ENCODE peak calls at places on chromosome 18, in ten cellular contexts. One of them, this sample, is unnamed. For H3K36me3, the result is how much of the 10 kb centered on the place peaks cover.

GRCh38 chr18:74914052-74914591 is 294.8 kb downstream of the PTGR3 start:
- DNase-seq in GM23248: no peak
- DNase-seq in body of pancreas: no peak
- DNase-seq in CD8-positive, alpha-beta T cell: no peak
- DNase-seq in esophagus muscularis mucosa: no peak
- DNase-seq in colonic mucosa: no peak
- DNase-seq in CD4-positive, CD25-positive, alpha-beta regulatory T cell: no peak
- DNase-seq in CD8-positive, alpha-beta memory T cell: no peak
- DNase-seq in astrocyte: no peak
- DNase-seq in brain microvascular endothelial cell: no peak
- DNase-seq in this sample: peak

GRCh38 chr18:48300463-48300961 is 108.7 kb downstream of the ZBTB7C start:
- DNase-seq in CD4-positive, CD25-positive, alpha-beta regulatory T cell: no peak
- DNase-seq in CD8-positive, alpha-beta T cell: no peak
- DNase-seq in astrocyte: no peak
- DNase-seq in GM23248: no peak
- DNase-seq in brain microvascular endothelial cell: no peak
- DNase-seq in CD8-positive, alpha-beta memory T cell: no peak
- DNase-seq in colonic mucosa: peak
- DNase-seq in esophagus muscularis mucosa: no peak
- DNase-seq in body of pancreas: peak
- DNase-seq in this sample: peak

GRCh38 chr18:48459016-48459415 is 49.8 kb upstream of the ZBTB7C start:
- DNase-seq in CD4-positive, CD25-positive, alpha-beta regulatory T cell: no peak
- DNase-seq in brain microvascular endothelial cell: no peak
- DNase-seq in GM23248: no peak
- DNase-seq in colonic mucosa: no peak
- DNase-seq in CD8-positive, alpha-beta memory T cell: no peak
- DNase-seq in astrocyte: no peak
- DNase-seq in CD8-positive, alpha-beta T cell: no peak
- DNase-seq in body of pancreas: peak
- DNase-seq in esophagus muscularis mucosa: no peak
- DNase-seq in this sample: no peak

GRCh38 chr18:27483266-27483665 is 298.2 kb upstream of the CHST9 start:
- DNase-seq in colonic mucosa: no peak
- DNase-seq in CD8-positive, alpha-beta memory T cell: no peak
- DNase-seq in brain microvascular endothelial cell: no peak
- DNase-seq in CD4-positive, CD25-positive, alpha-beta regulatory T cell: no peak
- DNase-seq in astrocyte: no peak
- DNase-seq in body of pancreas: no peak
- DNase-seq in esophagus muscularis mucosa: no peak
- DNase-seq in GM23248: no peak
- DNase-seq in CD8-positive, alpha-beta T cell: no peak
- DNase-seq in this sample: no peak

GRCh38 chr18:36867056-36867455 is 38.1 kb downstream of the KIAA1328 start:
- DNase-seq in CD4-positive, CD25-positive, alpha-beta regulatory T cell: no peak
- DNase-seq in CD8-positive, alpha-beta T cell: no peak
- DNase-seq in esophagus muscularis mucosa: no peak
- DNase-seq in body of pancreas: no peak
- DNase-seq in astrocyte: no peak
- DNase-seq in brain microvascular endothelial cell: no peak
- DNase-seq in GM23248: no peak
- DNase-seq in CD8-positive, alpha-beta memory T cell: no peak
- DNase-seq in colonic mucosa: no peak
- DNase-seq in this sample: no peak

GRCh38 chr18:41809652-41810051 is 145.4 kb upstream of the PIK3C3 start:
- DNase-seq in colonic mucosa: no peak
- DNase-seq in GM23248: no peak
- DNase-seq in brain microvascular endothelial cell: no peak
- DNase-seq in CD8-positive, alpha-beta T cell: no peak
- DNase-seq in CD8-positive, alpha-beta memory T cell: no peak
- DNase-seq in body of pancreas: no peak
- DNase-seq in astrocyte: no peak
- DNase-seq in esophagus muscularis mucosa: no peak
- DNase-seq in CD4-positive, CD25-positive, alpha-beta regulatory T cell: no peak
- DNase-seq in this sample: peak

GRCh38 chr18:63730788-63731187 is 28.0 kb downstream of the SERPINB11 start:
- DNase-seq in GM23248: no peak
- DNase-seq in astrocyte: no peak
- DNase-seq in esophagus muscularis mucosa: no peak
- DNase-seq in brain microvascular endothelial cell: no peak
- DNase-seq in CD4-positive, CD25-positive, alpha-beta regulatory T cell: no peak
- DNase-seq in body of pancreas: no peak
- DNase-seq in colonic mucosa: no peak
- DNase-seq in CD8-positive, alpha-beta T cell: no peak
- DNase-seq in CD8-positive, alpha-beta memory T cell: no peak
- DNase-seq in this sample: no peak

GRCh38 chr18:8300749-8301148 is 308.5 kb upstream of the RAB12 start:
- DNase-seq in esophagus muscularis mucosa: no peak
- DNase-seq in body of pancreas: no peak
- DNase-seq in CD4-positive, CD25-positive, alpha-beta regulatory T cell: no peak
- DNase-seq in CD8-positive, alpha-beta memory T cell: no peak
- DNase-seq in colonic mucosa: no peak
- DNase-seq in CD8-positive, alpha-beta T cell: no peak
- DNase-seq in GM23248: no peak
- DNase-seq in brain microvascular endothelial cell: no peak
- DNase-seq in astrocyte: no peak
- DNase-seq in this sample: no peak

GRCh38 chr18:75247601-75248421 is 37.2 kb downstream of the TSHZ1 start:
- DNase-seq in CD4-positive, CD25-positive, alpha-beta regulatory T cell: no peak
- DNase-seq in GM23248: peak
- DNase-seq in body of pancreas: no peak
- DNase-seq in CD8-positive, alpha-beta memory T cell: no peak
- DNase-seq in CD8-positive, alpha-beta T cell: no peak
- DNase-seq in brain microvascular endothelial cell: peak
- DNase-seq in esophagus muscularis mucosa: no peak
- DNase-seq in astrocyte: peak
- DNase-seq in colonic mucosa: no peak
- DNase-seq in this sample: no peak

GRCh38 chr18:23416283-23416682 is 36.8 kb upstream of the RIOK3 start:
- DNase-seq in body of pancreas: no peak
- DNase-seq in brain microvascular endothelial cell: no peak
- DNase-seq in astrocyte: no peak
- DNase-seq in GM23248: peak
- DNase-seq in esophagus muscularis mucosa: no peak
- DNase-seq in CD8-positive, alpha-beta T cell: no peak
- DNase-seq in colonic mucosa: no peak
- DNase-seq in CD8-positive, alpha-beta memory T cell: no peak
- DNase-seq in CD4-positive, CD25-positive, alpha-beta regulatory T cell: no peak
- DNase-seq in this sample: no peak

GRCh38 chr18:36608107-36608506 is 220.7 kb downstream of the TPGS2 start:
- DNase-seq in astrocyte: no peak
- DNase-seq in body of pancreas: no peak
- DNase-seq in esophagus muscularis mucosa: no peak
- DNase-seq in colonic mucosa: no peak
- DNase-seq in CD8-positive, alpha-beta T cell: no peak
- DNase-seq in brain microvascular endothelial cell: no peak
- DNase-seq in GM23248: no peak
- DNase-seq in CD8-positive, alpha-beta memory T cell: no peak
- DNase-seq in CD4-positive, CD25-positive, alpha-beta regulatory T cell: no peak
- DNase-seq in this sample: peak

GRCh38 chr18:5066380-5066977 is 130.6 kb downstream of the AKAIN1 start:
- DNase-seq in body of pancreas: peak
- DNase-seq in GM23248: no peak
- DNase-seq in brain microvascular endothelial cell: no peak
- DNase-seq in esophagus muscularis mucosa: no peak
- DNase-seq in CD8-positive, alpha-beta T cell: no peak
- DNase-seq in CD8-positive, alpha-beta memory T cell: no peak
- DNase-seq in CD4-positive, CD25-positive, alpha-beta regulatory T cell: no peak
- DNase-seq in colonic mucosa: peak
- DNase-seq in astrocyte: no peak
- DNase-seq in this sample: peak

GRCh38 chr18:2028986-2029385 is 542.3 kb downstream of the METTL4 start:
- DNase-seq in CD8-positive, alpha-beta T cell: no peak
- DNase-seq in body of pancreas: no peak
- DNase-seq in astrocyte: no peak
- DNase-seq in CD8-positive, alpha-beta memory T cell: no peak
- DNase-seq in brain microvascular endothelial cell: no peak
- DNase-seq in CD4-positive, CD25-positive, alpha-beta regulatory T cell: no peak
- DNase-seq in GM23248: no peak
- DNase-seq in colonic mucosa: no peak
- DNase-seq in esophagus muscularis mucosa: no peak
- DNase-seq in this sample: no peak

GRCh38 chr18:27184115-27185024 is 738 bp downstream of the CHST9 start:
- DNase-seq in astrocyte: no peak
- DNase-seq in body of pancreas: no peak
- DNase-seq in GM23248: no peak
- DNase-seq in CD8-positive, alpha-beta memory T cell: no peak
- DNase-seq in CD8-positive, alpha-beta T cell: no peak
- DNase-seq in colonic mucosa: no peak
- DNase-seq in esophagus muscularis mucosa: no peak
- DNase-seq in brain microvascular endothelial cell: no peak
- DNase-seq in CD4-positive, CD25-positive, alpha-beta regulatory T cell: no peak
- DNase-seq in this sample: peak

GRCh38 chr18:2223859-2224258 is 347.4 kb downstream of the METTL4 start:
- DNase-seq in brain microvascular endothelial cell: peak
- DNase-seq in astrocyte: peak
- DNase-seq in colonic mucosa: peak
- DNase-seq in esophagus muscularis mucosa: no peak
- DNase-seq in CD8-positive, alpha-beta T cell: no peak
- DNase-seq in GM23248: peak
- DNase-seq in CD8-positive, alpha-beta memory T cell: no peak
- DNase-seq in body of pancreas: peak
- DNase-seq in CD4-positive, CD25-positive, alpha-beta regulatory T cell: no peak
- DNase-seq in this sample: peak

GRCh38 chr18:62768172-62768943 is 53.0 kb downstream of the PHLPP1 start:
- DNase-seq in colonic mucosa: no peak
- DNase-seq in brain microvascular endothelial cell: no peak
- DNase-seq in CD4-positive, CD25-positive, alpha-beta regulatory T cell: no peak
- DNase-seq in CD8-positive, alpha-beta T cell: no peak
- DNase-seq in CD8-positive, alpha-beta memory T cell: no peak
- DNase-seq in GM23248: no peak
- DNase-seq in esophagus muscularis mucosa: no peak
- DNase-seq in body of pancreas: no peak
- DNase-seq in astrocyte: no peak
- DNase-seq in this sample: no peak

GRCh38 chr18:32271649-32272324 is 81.9 kb downstream of the MEP1B start:
- DNase-seq in astrocyte: peak
- DNase-seq in body of pancreas: peak
- DNase-seq in brain microvascular endothelial cell: no peak
- DNase-seq in GM23248: peak
- DNase-seq in CD8-positive, alpha-beta memory T cell: no peak
- DNase-seq in esophagus muscularis mucosa: no peak
- DNase-seq in CD8-positive, alpha-beta T cell: no peak
- DNase-seq in CD4-positive, CD25-positive, alpha-beta regulatory T cell: no peak
- DNase-seq in colonic mucosa: no peak
- DNase-seq in this sample: peak

GRCh38 chr18:32324173-32324572 is 134.3 kb downstream of the MEP1B start:
- DNase-seq in CD8-positive, alpha-beta memory T cell: no peak
- DNase-seq in CD4-positive, CD25-positive, alpha-beta regulatory T cell: no peak
- DNase-seq in CD8-positive, alpha-beta T cell: no peak
- DNase-seq in GM23248: peak
- DNase-seq in brain microvascular endothelial cell: no peak
- DNase-seq in esophagus muscularis mucosa: no peak
- DNase-seq in body of pancreas: no peak
- DNase-seq in astrocyte: peak
- DNase-seq in colonic mucosa: no peak
- DNase-seq in this sample: no peak

GRCh38 chr18:42072407-42072806 is 117.4 kb downstream of the PIK3C3 start:
- DNase-seq in CD4-positive, CD25-positive, alpha-beta regulatory T cell: no peak
- DNase-seq in esophagus muscularis mucosa: no peak
- DNase-seq in CD8-positive, alpha-beta T cell: no peak
- DNase-seq in colonic mucosa: no peak
- DNase-seq in CD8-positive, alpha-beta memory T cell: no peak
- DNase-seq in brain microvascular endothelial cell: no peak
- DNase-seq in astrocyte: no peak
- DNase-seq in GM23248: peak
- DNase-seq in body of pancreas: no peak
- DNase-seq in this sample: no peak

GRCh38 chr18:79747156-79747845 is 50.4 kb upstream of the KCNG2 start:
- DNase-seq in esophagus muscularis mucosa: no peak
- DNase-seq in brain microvascular endothelial cell: no peak
- DNase-seq in body of pancreas: no peak
- DNase-seq in CD8-positive, alpha-beta T cell: no peak
- DNase-seq in CD8-positive, alpha-beta memory T cell: no peak
- DNase-seq in astrocyte: no peak
- DNase-seq in GM23248: no peak
- DNase-seq in CD4-positive, CD25-positive, alpha-beta regulatory T cell: no peak
- DNase-seq in colonic mucosa: no peak
- DNase-seq in this sample: peak
- H3K36me3 ChIP-seq in esophagus muscularis mucosa: under half
- H3K36me3 ChIP-seq in brain microvascular endothelial cell: under half
- H3K36me3 ChIP-seq in body of pancreas: under half
- H3K36me3 ChIP-seq in CD8-positive, alpha-beta T cell: under half
- H3K36me3 ChIP-seq in CD8-positive, alpha-beta memory T cell: under half
- H3K36me3 ChIP-seq in astrocyte: under half
- H3K36me3 ChIP-seq in GM23248: under half
- H3K36me3 ChIP-seq in CD4-positive, CD25-positive, alpha-beta regulatory T cell: under half
- H3K36me3 ChIP-seq in colonic mucosa: under half
- H3K36me3 ChIP-seq in this sample: under half

DNA sequence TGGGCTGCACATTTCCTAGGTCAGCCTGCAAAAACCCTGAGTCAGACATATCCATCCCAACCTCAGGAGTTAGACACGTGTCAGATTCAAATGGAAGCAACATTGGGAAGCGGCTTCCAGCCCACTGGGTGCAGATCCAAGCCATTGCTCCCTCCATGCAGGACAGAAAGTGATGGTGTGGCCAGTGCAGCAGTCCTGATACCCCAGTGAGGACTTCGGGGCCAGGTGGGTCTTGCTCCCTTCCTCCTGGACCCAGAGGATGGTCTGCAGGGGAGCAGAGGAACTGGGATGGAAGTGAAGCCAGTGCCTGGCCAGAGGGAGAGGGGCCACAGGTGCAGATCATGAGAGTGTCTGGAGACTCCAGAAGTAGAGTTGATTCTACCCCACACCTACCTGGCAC is 252.0 kb downstream of the FAM210A start:
- DNase-seq in CD4-positive, CD25-positive, alpha-beta regulatory T cell: no peak
- DNase-seq in CD8-positive, alpha-beta memory T cell: no peak
- DNase-seq in brain microvascular endothelial cell: no peak
- DNase-seq in body of pancreas: no peak
- DNase-seq in esophagus muscularis mucosa: no peak
- DNase-seq in CD8-positive, alpha-beta T cell: no peak
- DNase-seq in astrocyte: no peak
- DNase-seq in colonic mucosa: no peak
- DNase-seq in GM23248: no peak
- DNase-seq in this sample: no peak
- H3K36me3 ChIP-seq in CD4-positive, CD25-positive, alpha-beta regulatory T cell: under half
- H3K36me3 ChIP-seq in CD8-positive, alpha-beta memory T cell: under half
- H3K36me3 ChIP-seq in brain microvascular endothelial cell: under half
- H3K36me3 ChIP-seq in body of pancreas: under half
- H3K36me3 ChIP-seq in esophagus muscularis mucosa: under half
- H3K36me3 ChIP-seq in CD8-positive, alpha-beta T cell: under half
- H3K36me3 ChIP-seq in astrocyte: under half
- H3K36me3 ChIP-seq in colonic mucosa: under half
- H3K36me3 ChIP-seq in GM23248: under half
- H3K36me3 ChIP-seq in this sample: under half

GRCh38 chr18:59345556-59345955 is 13.5 kb downstream of the LMAN1 start:
- DNase-seq in CD4-positive, CD25-positive, alpha-beta regulatory T cell: no peak
- DNase-seq in esophagus muscularis mucosa: no peak
- DNase-seq in body of pancreas: no peak
- DNase-seq in CD8-positive, alpha-beta T cell: no peak
- DNase-seq in CD8-positive, alpha-beta memory T cell: no peak
- DNase-seq in GM23248: peak
- DNase-seq in colonic mucosa: no peak
- DNase-seq in astrocyte: no peak
- DNase-seq in brain microvascular endothelial cell: no peak
- DNase-seq in this sample: no peak
- H3K36me3 ChIP-seq in CD4-positive, CD25-positive, alpha-beta regulatory T cell: half or more
- H3K36me3 ChIP-seq in esophagus muscularis mucosa: half or more
- H3K36me3 ChIP-seq in body of pancreas: under half
- H3K36me3 ChIP-seq in CD8-positive, alpha-beta T cell: under half
- H3K36me3 ChIP-seq in CD8-positive, alpha-beta memory T cell: under half
- H3K36me3 ChIP-seq in GM23248: half or more
- H3K36me3 ChIP-seq in colonic mucosa: under half
- H3K36me3 ChIP-seq in astrocyte: half or more
- H3K36me3 ChIP-seq in brain microvascular endothelial cell: half or more
- H3K36me3 ChIP-seq in this sample: half or more

GRCh38 chr18:6961331-6961730 is 156.3 kb downstream of the LAMA1 start:
- DNase-seq in esophagus muscularis mucosa: no peak
- DNase-seq in brain microvascular endothelial cell: no peak
- DNase-seq in CD4-positive, CD25-positive, alpha-beta regulatory T cell: no peak
- DNase-seq in colonic mucosa: no peak
- DNase-seq in astrocyte: no peak
- DNase-seq in CD8-positive, alpha-beta memory T cell: no peak
- DNase-seq in CD8-positive, alpha-beta T cell: no peak
- DNase-seq in body of pancreas: no peak
- DNase-seq in GM23248: peak
- DNase-seq in this sample: no peak
- H3K36me3 ChIP-seq in esophagus muscularis mucosa: under half
- H3K36me3 ChIP-seq in brain microvascular endothelial cell: under half
- H3K36me3 ChIP-seq in CD4-positive, CD25-positive, alpha-beta regulatory T cell: under half
- H3K36me3 ChIP-seq in colonic mucosa: under half
- H3K36me3 ChIP-seq in astrocyte: under half
- H3K36me3 ChIP-seq in CD8-positive, alpha-beta memory T cell: under half
- H3K36me3 ChIP-seq in CD8-positive, alpha-beta T cell: under half
- H3K36me3 ChIP-seq in body of pancreas: under half
- H3K36me3 ChIP-seq in GM23248: under half
- H3K36me3 ChIP-seq in this sample: half or more

This sample was measured in endodermal cell.